ENCODE peak calls at places on chromosomes 2 and 18, in seven cellular contexts. D is A673; R is CD8-positive, alpha-beta T cell; B is A549; U is psoas muscle; F is fibroblast of lung; C is tibial nerve. W is an unnamed sample. For H3K9me3 and H3K4me1, the result is how much of the 10 kb centered on the place peaks cover.

GRCh38 chr2:69750246-69750645 is 8.3 kb downstream of the ANXA4 start:
- DNase-seq in D (no peak), R (no peak), B (no peak), U (no peak), F (no peak), C (no peak), W (no peak)

GRCh38 chr18:76803814-76804213 is 18.5 kb upstream of the ZNF236 start:
- DNase-seq in D (peak), R (peak), B (peak), U (no peak), F (peak), C (peak), W (peak)

GRCh38 chr2:105329197-105329554 is 359 bp downstream of the TGFBRAP1 start:
- DNase-seq in D (peak), R (no peak), B (no peak), U (peak), F (no peak), C (no peak), W (no peak)

GRCh38 chr2:88170472-88170892 is 336 bp downstream of the THNSL2 start:
- DNase-seq in D (no peak), R (no peak), B (no peak), U (peak), F (no peak), C (peak), W (no peak)

GRCh38 chr2:159640176-159640575 is 23.8 kb upstream of the BAZ2B start:
- DNase-seq in D (no peak), R (no peak), B (no peak), U (no peak), F (peak), C (no peak), W (no peak)

GRCh38 chr18:35826477-35826876 is 146.0 kb upstream of the RMP24 start:
- DNase-seq in D (no peak), R (no peak), B (no peak), U (no peak), F (no peak), C (no peak), W (no peak)

GRCh38 chr2:148674063-148675020 is 29.8 kb downstream of the EPC2 start:
- DNase-seq in D (no peak), R (no peak), B (peak), U (no peak), F (peak), C (no peak), W (peak)

GRCh38 chr2:221624475-221624874 is 52.4 kb upstream of the EPHA4 start:
- DNase-seq in D (no peak), R (no peak), B (no peak), U (no peak), F (no peak), C (no peak), W (no peak)

GRCh38 chr2:34602262-34602661 is 1003.2 kb upstream of the FAM98A start:
- DNase-seq in D (no peak), R (no peak), B (no peak), U (no peak), F (no peak), C (no peak), W (no peak)

GRCh38 chr18:13388586-13389490 is 170.3 kb downstream of the LDLRAD4 start:
- DNase-seq in D (no peak), R (no peak), B (no peak), U (no peak), F (no peak), C (no peak), W (no peak)
- H3K9me3 ChIP-seq in D (under half), R (under half), B (under half), U (under half), F (under half), C (under half), W (under half)

DNA sequence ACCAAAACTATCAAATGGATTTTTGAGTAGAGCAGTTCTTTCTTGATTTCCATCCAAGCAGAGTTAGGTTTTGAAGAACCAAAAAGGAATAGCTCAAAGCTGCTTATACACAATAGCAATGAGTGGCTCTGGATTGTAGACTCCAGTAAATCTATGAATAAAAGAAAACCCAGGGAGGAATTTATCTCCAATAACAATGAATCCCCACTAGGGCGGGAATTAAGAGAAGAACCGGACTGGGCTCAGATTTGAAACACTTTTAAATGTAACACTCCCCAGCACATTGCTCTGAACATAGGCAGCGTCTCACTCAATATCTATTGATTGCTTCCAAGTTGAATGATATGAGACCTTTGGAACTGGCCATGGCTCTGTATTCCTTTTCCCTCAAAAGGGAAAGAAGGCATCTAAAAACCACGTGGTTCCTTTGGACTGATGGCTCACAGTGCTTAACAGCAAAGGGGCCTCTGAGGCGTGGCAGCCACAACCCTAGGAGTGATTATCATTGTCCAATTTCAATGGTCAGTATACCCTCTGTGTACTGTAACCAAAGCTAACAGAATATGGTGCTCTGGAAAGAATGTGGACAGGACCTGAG is 68.2 kb downstream of the SPRED2 start:
- DNase-seq in D (peak), R (no peak), B (no peak), U (no peak), F (no peak), C (no peak), W (no peak)
- H3K4me1 ChIP-seq in D (half or more), R (under half), B (half or more), U (under half), F (under half), C (under half), W (under half)

DNA sequence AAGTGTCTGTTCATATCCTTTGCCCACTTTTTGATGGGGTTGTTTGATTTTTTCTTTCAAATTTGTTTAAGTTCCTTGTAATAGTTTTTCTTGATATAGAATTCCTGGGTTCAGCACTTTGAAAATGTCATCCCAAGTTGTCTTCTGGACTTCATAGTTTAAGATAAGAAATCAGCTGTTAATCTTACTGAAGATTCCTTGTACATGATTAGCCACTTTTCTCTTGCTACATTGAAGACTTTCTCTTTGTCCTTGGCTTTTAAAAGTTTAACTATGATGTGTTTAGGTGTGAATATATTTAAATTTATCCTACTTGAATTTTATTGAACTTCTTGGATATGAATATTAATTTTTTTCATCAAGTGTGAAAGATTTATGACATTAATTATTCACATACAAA is 387.2 kb upstream of the CWC22 start:
- DNase-seq in D (no peak), R (no peak), B (no peak), U (no peak), F (no peak), C (no peak), W (no peak)
- H3K9me3 ChIP-seq in D (under half), R (under half), B (under half), U (under half), F (under half), C (under half), W (under half)

GRCh38 chr18:48835119-48835518 is 115.6 kb downstream of the SMAD7 start:
- DNase-seq in D (no peak), R (no peak), B (no peak), U (no peak), F (no peak), C (no peak), W (no peak)
- H3K4me1 ChIP-seq in D (half or more), R (half or more), B (half or more), U (under half), F (under half), C (under half), W (half or more)

GRCh38 chr2:83695037-83695436 is 764.0 kb downstream of the SUCLG1 start:
- DNase-seq in D (no peak), R (no peak), B (no peak), U (no peak), F (no peak), C (no peak), W (no peak)
- H3K9me3 ChIP-seq in D (under half), R (under half), B (under half), U (under half), F (under half), C (under half), W (under half)

GRCh38 chr18:8991131-8991530 is 111.4 kb upstream of the NDUFV2 start:
- DNase-seq in D (no peak), R (no peak), B (no peak), U (no peak), F (peak), C (no peak), W (no peak)

GRCh38 chr18:8988262-8988871 is 114.1 kb upstream of the NDUFV2 start:
- DNase-seq in D (peak), R (peak), B (peak), U (peak), F (peak), C (peak), W (peak)

GRCh38 chr18:8989855-8990254 is 112.6 kb upstream of the NDUFV2 start:
- DNase-seq in D (no peak), R (no peak), B (no peak), U (no peak), F (no peak), C (no peak), W (no peak)

GRCh38 chr18:8989017-8989416 is 113.5 kb upstream of the NDUFV2 start:
- DNase-seq in D (no peak), R (no peak), B (no peak), U (no peak), F (no peak), C (no peak), W (no peak)

DNA sequence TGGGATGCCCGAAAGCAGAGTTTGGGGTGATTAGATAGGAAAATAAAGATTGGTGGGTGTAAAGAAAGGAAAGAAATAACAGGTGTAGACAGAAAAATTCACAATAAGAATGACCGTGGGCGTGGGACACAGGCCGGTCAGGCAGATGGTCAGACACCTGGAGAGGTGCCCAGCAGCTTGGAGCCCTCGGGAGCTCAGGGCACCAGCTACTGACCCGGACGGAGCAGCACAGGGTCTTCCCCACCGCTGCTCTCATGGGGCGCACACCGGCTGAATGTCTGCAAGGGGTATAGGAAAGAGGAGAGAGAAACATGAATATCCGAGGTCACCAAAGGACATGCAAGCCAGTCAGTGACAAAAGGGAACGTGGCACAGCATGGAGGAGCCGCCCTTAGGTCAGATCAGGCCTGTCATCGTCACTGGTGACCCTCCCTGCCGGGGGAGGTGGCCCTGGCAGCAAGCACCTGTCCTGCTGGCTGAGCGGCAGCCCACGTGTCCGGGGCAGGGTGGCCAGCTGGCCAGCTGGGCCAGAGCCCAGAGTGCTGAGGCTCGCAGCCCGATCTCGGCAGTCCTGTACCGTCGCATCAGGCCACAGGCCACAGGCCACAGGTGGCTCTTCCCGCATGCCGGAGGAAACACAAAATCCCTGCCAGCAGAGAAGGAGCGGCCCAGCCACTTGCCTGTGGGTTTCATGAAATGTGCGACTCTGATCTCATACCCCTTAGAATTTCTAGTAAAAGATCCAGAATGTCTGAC is 112.0 kb upstream of the NDUFV2 start:
- DNase-seq in D (no peak), R (no peak), B (no peak), U (peak), F (peak), C (no peak), W (no peak)
- H3K4me1 ChIP-seq in D (under half), R (under half), B (under half), U (under half), F (under half), C (under half), W (under half)